ENCODE peak calls at places on chromosomes 7 and 10, in eight cellular contexts. S is head of caudate nucleus; X is stimulated activated CD8-positive, alpha-beta memory T cell treated with anti-CD3 and anti-CD28 coated beads, Interleukin-7, amount 100 ng/mL, for 1 hour; F is tibial artery; L is PC-3; A is right cardiac atrium; W is IMR-90; R is body of pancreas. T is an unnamed sample.

GRCh38 chr7:31663072-31663471 is 23.9 kb upstream of the PPP1R17 start:
- DNase-seq in S (no peak), A (no peak), F (no peak), L (peak), X (no peak), W (no peak), R (no peak), T (no peak)

GRCh38 chr10:49549640-49550346 is 10.9 kb upstream of the ERCC6 start:
- DNase-seq in X (no peak), F (no peak), L (no peak), A (no peak), R (no peak), S (no peak), W (no peak), T (no peak)

GRCh38 chr7:154785898-154786297 is 217.0 kb downstream of the PAXIP1 start:
- DNase-seq in L (no peak), F (no peak), R (no peak), W (no peak), X (no peak), A (no peak), S (no peak), T (no peak)

GRCh38 chr10:127932521-127933270 is 25.8 kb downstream of the PTPRE start:
- DNase-seq in X (no peak), R (no peak), S (no peak), W (no peak), F (no peak), L (no peak), A (no peak), T (no peak)

GRCh38 chr10:42640610-42641229 is 2.4 kb upstream of the ZNF33B start:
- DNase-seq in W (no peak), F (no peak), A (no peak), X (no peak), S (no peak), R (peak), L (peak), T (no peak)

GRCh38 chr7:2517004-2517403 is 2.6 kb upstream of the LFNG start:
- DNase-seq in A (no peak), X (no peak), W (peak), R (no peak), S (no peak), L (peak), F (no peak), T (no peak)

GRCh38 chr10:25078659-25079429 is 62.4 kb downstream of the THNSL1 start:
- DNase-seq in F (no peak), S (no peak), R (peak), A (no peak), X (no peak), L (no peak), W (no peak), T (no peak)

GRCh38 chr7:88312061-88312663 is 5.5 kb upstream of the STEAP4 start:
- DNase-seq in L (no peak), X (no peak), S (no peak), R (peak), W (no peak), A (peak), F (peak), T (no peak)

GRCh38 chr10:45581497-45582385 is 90.8 kb downstream of the ZFAND4 start:
- DNase-seq in L (peak), A (no peak), S (no peak), X (no peak), F (no peak), W (peak), R (no peak), T (no peak)

GRCh38 chr10:131697461-131698128 is 203.2 kb upstream of the PPP2R2D start:
- DNase-seq in L (no peak), X (no peak), S (no peak), W (no peak), R (no peak), A (no peak), F (no peak), T (no peak)

GRCh38 chr7:38054199-38054598 is 123.8 kb upstream of the STARD3NL start:
- DNase-seq in F (no peak), R (no peak), S (no peak), X (no peak), A (no peak), L (no peak), W (no peak), T (no peak)

GRCh38 chr10:96390460-96390864 is 31.7 kb upstream of the OPALIN start:
- DNase-seq in W (no peak), F (peak), X (no peak), R (peak), L (no peak), S (peak), A (peak), T (no peak)

GRCh38 chr10:81251457-81252115 is 623.4 kb upstream of the NRG3 start:
- DNase-seq in L (no peak), S (no peak), R (no peak), A (no peak), X (no peak), F (no peak), W (no peak), T (no peak)

GRCh38 chr10:13961096-13961495 is 369.6 kb downstream of the FRMD4A start:
- DNase-seq in L (no peak), R (no peak), W (peak), A (no peak), X (no peak), S (no peak), F (no peak), T (no peak)

GRCh38 chr7:91135703-91136102 is 128.5 kb upstream of the FZD1 start:
- DNase-seq in W (no peak), F (no peak), A (no peak), X (no peak), R (no peak), L (peak), S (no peak), T (no peak)

GRCh38 chr7:112521942-112522341 is 41.2 kb downstream of the LSMEM1 start:
- DNase-seq in F (no peak), A (no peak), S (no peak), R (no peak), L (no peak), X (no peak), W (no peak), T (no peak)

GRCh38 chr10:126080879-126081331 is 184.5 kb downstream of the FANK1 start:
- DNase-seq in L (no peak), A (no peak), R (no peak), X (no peak), F (no peak), W (peak), S (peak), T (no peak)

GRCh38 chr10:59362991-59363390 is 642 bp upstream of the FAM13C start:
- DNase-seq in W (peak), X (no peak), R (peak), A (peak), F (peak), S (peak), L (peak), T (peak)

GRCh38 chr7:70618020-70618551 is 513.9 kb upstream of the GALNT17 start:
- DNase-seq in R (no peak), S (no peak), F (no peak), A (peak), L (no peak), X (no peak), W (no peak), T (no peak)

GRCh38 chr10:58023341-58024073 is 244.2 kb downstream of the IPMK start:
- DNase-seq in W (peak), A (no peak), L (peak), R (no peak), X (no peak), F (no peak), S (no peak), T (no peak)

GRCh38 chr7:88344956-88345832 is 38.5 kb upstream of the STEAP4 start:
- DNase-seq in W (no peak), S (peak), L (peak), R (peak), A (peak), X (no peak), F (peak), T (peak)

GRCh38 chr10:10730644-10731043 is 287.0 kb upstream of the CELF2 start:
- DNase-seq in F (no peak), L (no peak), A (no peak), S (no peak), R (no peak), W (no peak), X (no peak), T (no peak)

GRCh38 chr10:4249841-4250496 is 465.0 kb upstream of the KLF6 start:
- DNase-seq in W (no peak), R (no peak), A (no peak), X (no peak), S (no peak), F (no peak), L (peak), T (no peak)

GRCh38 chr10:114044251-114045070 is 795 bp downstream of the ADRB1 start:
- DNase-seq in R (no peak), L (no peak), W (no peak), A (peak), F (no peak), X (no peak), S (peak), T (peak)

GRCh38 chr10:29392376-29393021 is 103.6 kb downstream of the LYZL1 start:
- DNase-seq in S (peak), W (peak), A (no peak), X (no peak), F (peak), R (peak), L (peak), T (peak)

GRCh38 chr7:150503155-150503554 is 11.5 kb upstream of the GIMAP7 start:
- DNase-seq in A (no peak), X (no peak), S (no peak), L (no peak), F (no peak), R (no peak), W (no peak), T (no peak)

GRCh38 chr7:151313857-151314256 is 27.8 kb upstream of the NUB1 start:
- DNase-seq in R (no peak), W (peak), S (peak), F (peak), X (no peak), A (peak), L (peak), T (no peak)

GRCh38 chr10:123241391-123242141 is 87.4 kb downstream of the BUB3 start:
- DNase-seq in X (peak), A (no peak), R (peak), F (no peak), S (no peak), W (no peak), L (no peak), T (peak)

GRCh38 chr10:29426420-29426819 is 137.6 kb downstream of the LYZL1 start:
- DNase-seq in R (no peak), A (no peak), L (no peak), F (no peak), S (no peak), X (no peak), W (no peak), T (no peak)

GRCh38 chr7:1642291-1642728 is 27.8 kb upstream of the ELFN1 start:
- DNase-seq in R (no peak), F (no peak), S (no peak), L (no peak), W (no peak), A (no peak), X (no peak), T (no peak)